ENCODE peak calls at places on chromosomes 5 and 9, in five cellular contexts. Z, U, W, R and K are unnamed samples.

GRCh38 chr5:68171101-68171558 is 44.4 kb upstream of the PIK3R1 start:
- DNase-seq in Z (no peak), U (no peak), W (peak), R (peak), K (no peak)

GRCh38 chr5:175847503-175847902 is 23.9 kb upstream of the CPLX2 start:
- DNase-seq in U (no peak), W (no peak), R (no peak), Z (peak), K (no peak)

GRCh38 chr5:9156282-9156681 is 389.6 kb downstream of the SEMA5A start:
- DNase-seq in Z (peak), R (no peak), W (no peak), U (no peak), K (no peak)

GRCh38 chr9:106859957-106860715 is 2.8 kb upstream of the ZNF462 start:
- DNase-seq in W (peak), R (peak), Z (peak), U (peak), K (no peak)

GRCh38 chr5:10518352-10518751 is 45.5 kb upstream of the ANKRD33B start:
- DNase-seq in Z (peak), U (no peak), R (no peak), W (no peak), K (no peak)

GRCh38 chr5:180315762-180316212 is 23.9 kb upstream of the MAPK9 start:
- DNase-seq in W (peak), R (no peak), U (peak), Z (peak), K (peak)

GRCh38 chr5:66710557-66710956 is 114.4 kb downstream of the MAST4 start:
- DNase-seq in Z (no peak), W (peak), U (no peak), R (no peak), K (no peak)

GRCh38 chr9:111928342-111928720 is 31.7 kb downstream of the UGCG start:
- DNase-seq in W (no peak), U (no peak), Z (no peak), R (no peak), K (no peak)

GRCh38 chr5:128904815-128905214 is 60.5 kb upstream of the SLC27A6 start:
- DNase-seq in Z (no peak), R (no peak), U (no peak), W (no peak), K (no peak)

GRCh38 chr5:125612356-125613149 is 810.7 kb upstream of the GRAMD2B start:
- DNase-seq in U (no peak), Z (no peak), W (peak), R (peak), K (no peak)

GRCh38 chr9:100028201-100028784 is 70.5 kb downstream of the ERP44 start:
- DNase-seq in U (no peak), W (peak), R (peak), Z (peak), K (peak)

GRCh38 chr9:74772126-74772525 is 115.6 kb downstream of the TRPM6 start:
- DNase-seq in R (no peak), U (no peak), W (no peak), Z (no peak), K (no peak)

GRCh38 chr9:2448193-2448738 is 173.3 kb upstream of the VLDLR start:
- DNase-seq in Z (no peak), U (no peak), W (no peak), R (no peak), K (no peak)

GRCh38 chr5:141753971-141754713 is 72.1 kb upstream of the ARAP3 start:
- DNase-seq in W (no peak), U (no peak), Z (peak), R (no peak), K (no peak)

GRCh38 chr9:73806876-73807275 is 655.2 kb downstream of the ANXA1 start:
- DNase-seq in R (no peak), U (no peak), W (no peak), Z (no peak), K (no peak)

GRCh38 chr5:147876626-147877025 is 1.9 kb upstream of the SCGB3A2 start:
- DNase-seq in Z (no peak), R (no peak), U (no peak), W (no peak), K (no peak)

GRCh38 chr9:81305561-81306182 is 383.7 kb downstream of the TLE1 start:
- DNase-seq in R (no peak), Z (no peak), W (no peak), U (no peak), K (no peak)

GRCh38 chr5:64869419-64869818 is 100.7 kb downstream of the CWC27 start:
- DNase-seq in U (no peak), R (no peak), W (no peak), Z (peak), K (no peak)

GRCh38 chr5:149939572-149939971 is 5.0 kb downstream of the PDE6A start:
- DNase-seq in Z (peak), W (no peak), U (no peak), R (no peak), K (no peak)

GRCh38 chr5:22908129-22908528 is 55.0 kb upstream of the CDH12 start:
- DNase-seq in R (no peak), W (no peak), Z (no peak), U (no peak), K (no peak)

GRCh38 chr9:84975926-84976325 is 306.4 kb downstream of the NTRK2 start:
- DNase-seq in Z (no peak), W (no peak), R (no peak), U (no peak), K (no peak)

GRCh38 chr5:75640395-75640794 is 29.1 kb downstream of the ANKDD1B start:
- DNase-seq in W (no peak), R (no peak), U (no peak), Z (no peak), K (no peak)

GRCh38 chr5:125043781-125044391 is 297.4 kb upstream of the ZNF608 start:
- DNase-seq in W (peak), Z (peak), U (peak), R (peak), K (no peak)

GRCh38 chr5:168226012-168226411 is 65.4 kb upstream of the WWC1 start:
- DNase-seq in R (no peak), Z (no peak), U (no peak), W (no peak), K (no peak)

GRCh38 chr9:115208503-115208902 is 90.5 kb upstream of the TNC start:
- DNase-seq in W (no peak), Z (no peak), U (no peak), R (no peak), K (no peak)

GRCh38 chr5:132389453-132390286 is 20.2 kb downstream of the SLC22A5 start:
- DNase-seq in R (no peak), U (peak), Z (peak), W (peak), K (peak)

GRCh38 chr9:83281306-83282255 is 218.6 kb upstream of the RASEF start:
- DNase-seq in Z (peak), R (peak), W (no peak), U (no peak), K (no peak)

GRCh38 chr9:18542837-18543405 is 69.0 kb downstream of the ADAMTSL1 start:
- DNase-seq in U (no peak), R (no peak), W (no peak), Z (no peak), K (no peak)

GRCh38 chr9:91245432-91246313 is 116.0 kb downstream of the AUH start:
- DNase-seq in U (no peak), W (no peak), Z (peak), R (no peak), K (no peak)

GRCh38 chr9:94153905-94154304 is 69.6 kb downstream of the PTPDC1 start:
- DNase-seq in W (no peak), R (no peak), Z (no peak), U (no peak), K (no peak)

GRCh38 chr9:128115187-128116103 is 12.1 kb downstream of the PTGES2 start:
- DNase-seq in R (no peak), Z (no peak), W (peak), U (no peak), K (no peak)

GRCh38 chr5:131212471-131213021 is 41.8 kb downstream of the LYRM7 start:
- DNase-seq in R (no peak), U (no peak), Z (no peak), W (no peak), K (no peak)

GRCh38 chr9:73081979-73082657 is 69.5 kb upstream of the ANXA1 start:
- DNase-seq in R (no peak), W (peak), U (no peak), Z (peak), K (no peak)

GRCh38 chr5:172078726-172079345 is 72.4 kb upstream of the FBXW11 start:
- DNase-seq in R (no peak), U (no peak), Z (no peak), W (no peak), K (no peak)